ENCODE peak calls at places on chromosomes 2 and 18, in eight cellular contexts. One of them, this sample, is unnamed.
A peak's percentile ranks its signal among the peaks of the same experiment; 100 is the strongest.

GRCh38 chr18:63570721-63571120 is 16.4 kb upstream of the SERPINB13 start:
- DNase-seq in NT2/D1: no peak
- DNase-seq in body of pancreas: no peak
- DNase-seq in stimulated activated CD8-positive, alpha-beta memory T cell treated with anti-CD3 and anti-CD28 coated beads, Interleukin-15, amount 100 ng/mL, for 4 hours: no peak
- DNase-seq in uterus: no peak
- DNase-seq in posterior cingulate gyrus: no peak
- DNase-seq in NCI-H1105 treated with DMSO at 0.1 percent for 48 hours: no peak
- DNase-seq in Calu3: no peak
- DNase-seq in this sample: no peak

GRCh38 chr2:121095257-121096080 is 189.5 kb downstream of the TFCP2L1 start:
- DNase-seq in NT2/D1: peak; percentile 77
- DNase-seq in body of pancreas: peak; percentile 80
- DNase-seq in stimulated activated CD8-positive, alpha-beta memory T cell treated with anti-CD3 and anti-CD28 coated beads, Interleukin-15, amount 100 ng/mL, for 4 hours: no peak
- DNase-seq in uterus: no peak
- DNase-seq in posterior cingulate gyrus: peak; percentile 76
- DNase-seq in NCI-H1105 treated with DMSO at 0.1 percent for 48 hours: no peak
- DNase-seq in Calu3: peak; percentile 75
- DNase-seq in this sample: no peak

GRCh38 chr2:146602856-146603255 is 1242.0 kb upstream of the ACVR2A start:
- DNase-seq in NT2/D1: no peak
- DNase-seq in body of pancreas: no peak
- DNase-seq in stimulated activated CD8-positive, alpha-beta memory T cell treated with anti-CD3 and anti-CD28 coated beads, Interleukin-15, amount 100 ng/mL, for 4 hours: no peak
- DNase-seq in uterus: no peak
- DNase-seq in posterior cingulate gyrus: no peak
- DNase-seq in NCI-H1105 treated with DMSO at 0.1 percent for 48 hours: no peak
- DNase-seq in Calu3: no peak
- DNase-seq in this sample: no peak

GRCh38 chr18:46677609-46678470 is 20.8 kb upstream of the LOXHD1 start:
- DNase-seq in NT2/D1: no peak
- DNase-seq in body of pancreas: no peak
- DNase-seq in stimulated activated CD8-positive, alpha-beta memory T cell treated with anti-CD3 and anti-CD28 coated beads, Interleukin-15, amount 100 ng/mL, for 4 hours: no peak
- DNase-seq in uterus: no peak
- DNase-seq in posterior cingulate gyrus: no peak
- DNase-seq in NCI-H1105 treated with DMSO at 0.1 percent for 48 hours: no peak
- DNase-seq in Calu3: no peak
- DNase-seq in this sample: no peak

GRCh38 chr18:62523631-62524442 is 1.0 kb downstream of the ZCCHC2 start:
- DNase-seq in NT2/D1: no peak
- DNase-seq in body of pancreas: peak; percentile 67
- DNase-seq in stimulated activated CD8-positive, alpha-beta memory T cell treated with anti-CD3 and anti-CD28 coated beads, Interleukin-15, amount 100 ng/mL, for 4 hours: peak; percentile 31
- DNase-seq in uterus: peak; percentile 54
- DNase-seq in posterior cingulate gyrus: peak; percentile 28
- DNase-seq in NCI-H1105 treated with DMSO at 0.1 percent for 48 hours: peak; percentile 44
- DNase-seq in Calu3: peak; percentile 33
- DNase-seq in this sample: no peak

GRCh38 chr2:196293751-196294486 is 122.5 kb upstream of the STK17B start:
- DNase-seq in NT2/D1: no peak
- DNase-seq in body of pancreas: no peak
- DNase-seq in stimulated activated CD8-positive, alpha-beta memory T cell treated with anti-CD3 and anti-CD28 coated beads, Interleukin-15, amount 100 ng/mL, for 4 hours: no peak
- DNase-seq in uterus: no peak
- DNase-seq in posterior cingulate gyrus: no peak
- DNase-seq in NCI-H1105 treated with DMSO at 0.1 percent for 48 hours: no peak
- DNase-seq in Calu3: peak; percentile 13
- DNase-seq in this sample: no peak

GRCh38 chr2:222869252-222869560 is 8.4 kb downstream of the ACSL3 start:
- DNase-seq in NT2/D1: no peak
- DNase-seq in body of pancreas: no peak
- DNase-seq in stimulated activated CD8-positive, alpha-beta memory T cell treated with anti-CD3 and anti-CD28 coated beads, Interleukin-15, amount 100 ng/mL, for 4 hours: no peak
- DNase-seq in uterus: no peak
- DNase-seq in posterior cingulate gyrus: no peak
- DNase-seq in NCI-H1105 treated with DMSO at 0.1 percent for 48 hours: no peak
- DNase-seq in Calu3: no peak
- DNase-seq in this sample: no peak

GRCh38 chr2:200301953-200302628 is 4.4 kb upstream of the SPATS2L start:
- DNase-seq in NT2/D1: no peak
- DNase-seq in body of pancreas: no peak
- DNase-seq in stimulated activated CD8-positive, alpha-beta memory T cell treated with anti-CD3 and anti-CD28 coated beads, Interleukin-15, amount 100 ng/mL, for 4 hours: no peak
- DNase-seq in uterus: no peak
- DNase-seq in posterior cingulate gyrus: no peak
- DNase-seq in NCI-H1105 treated with DMSO at 0.1 percent for 48 hours: no peak
- DNase-seq in Calu3: no peak
- DNase-seq in this sample: no peak

GRCh38 chr2:190835303-190835930 is 45.2 kb upstream of the GLS start:
- DNase-seq in NT2/D1: no peak
- DNase-seq in body of pancreas: peak; percentile 25
- DNase-seq in stimulated activated CD8-positive, alpha-beta memory T cell treated with anti-CD3 and anti-CD28 coated beads, Interleukin-15, amount 100 ng/mL, for 4 hours: no peak
- DNase-seq in uterus: peak; percentile 61
- DNase-seq in posterior cingulate gyrus: no peak
- DNase-seq in NCI-H1105 treated with DMSO at 0.1 percent for 48 hours: no peak
- DNase-seq in Calu3: peak; percentile 39
- DNase-seq in this sample: no peak

GRCh38 chr2:238893349-238894000 is 45.6 kb downstream of the TWIST2 start:
- DNase-seq in NT2/D1: no peak
- DNase-seq in body of pancreas: no peak
- DNase-seq in stimulated activated CD8-positive, alpha-beta memory T cell treated with anti-CD3 and anti-CD28 coated beads, Interleukin-15, amount 100 ng/mL, for 4 hours: no peak
- DNase-seq in uterus: no peak
- DNase-seq in posterior cingulate gyrus: no peak
- DNase-seq in NCI-H1105 treated with DMSO at 0.1 percent for 48 hours: no peak
- DNase-seq in Calu3: no peak
- DNase-seq in this sample: no peak

This sample was measured in iPS DF 19.7.